ENCODE peak calls at places on chromosome 15, in six cellular contexts. O, X, H, G, I and Z are unnamed samples.

GRCh38 chr15:76391847-76392246 is 55.3 kb downstream of the ISL2 start:
- DNase-seq in I (no peak), H (no peak), G (no peak), X (no peak), O (no peak), Z (no peak)

GRCh38 chr15:94460624-94461023 is 229.3 kb downstream of the MCTP2 start:
- DNase-seq in I (no peak), G (no peak), X (no peak), O (no peak), H (no peak), Z (no peak)

GRCh38 chr15:32908921-32909320 is 191.1 kb downstream of the GREM1 start:
- DNase-seq in X (no peak), O (peak; percentile 84), I (no peak), H (no peak), G (no peak), Z (no peak)

GRCh38 chr15:75925440-75925839 is 21.8 kb downstream of the FBXO22 start:
- DNase-seq in X (no peak), O (no peak), G (no peak), H (no peak), I (no peak), Z (no peak)

GRCh38 chr15:27414168-27414870 is 443.3 kb downstream of the GABRG3 start:
- DNase-seq in H (no peak), G (no peak), O (no peak), X (no peak), I (no peak), Z (no peak)

GRCh38 chr15:101277038-101277822 is at the start of gene SELENOS:
- DNase-seq in G (peak; percentile 93), O (peak; percentile 88), H (peak; percentile 80), I (peak; percentile 91), X (peak; percentile 92), Z (peak; percentile 89)

GRCh38 chr15:83248151-83248851 is 36.2 kb downstream of the BNC1 start:
- DNase-seq in O (peak; percentile 85), I (no peak), X (no peak), H (no peak), G (no peak), Z (no peak)

GRCh38 chr15:19992428-19992827 is 549.2 kb downstream of the GOLGA6L6 start:
- DNase-seq in I (no peak), G (no peak), H (no peak), O (no peak), X (no peak), Z (no peak)

GRCh38 chr15:44296625-44297524 is 8.4 kb downstream of the GOLM2 start:
- DNase-seq in H (no peak), I (no peak), O (peak; percentile 73), G (no peak), X (no peak), Z (peak; percentile 46)

GRCh38 chr15:25829075-25829474 is 34.1 kb downstream of the ATP10A start:
- DNase-seq in I (no peak), X (no peak), O (peak; percentile 9), H (no peak), G (no peak), Z (no peak)